ENCODE peak calls at places on chromosomes 4 and X, in six cellular contexts. P is progenitor cell of endocrine pancreas, V is spleen, B is WTC11, S is AG04450, D is gastrocnemius medialis. F is an unnamed sample.

GRCh38 chr4:145734576-145735329 is 54.8 kb downstream of the C4orf51 start:
- DNase-seq in P (no peak), V (no peak), D (peak), B (no peak), S (peak), F (no peak)

GRCh38 chrX:1281511-1281910 is 12.9 kb downstream of the CSF2RA start:
- DNase-seq in V (no peak), S (no peak), D (no peak), B (no peak), P (no peak), F (no peak)

GRCh38 chr4:104519588-104519987 is 24.9 kb upstream of the CXXC4 start:
- DNase-seq in D (no peak), P (no peak), V (no peak), B (no peak), S (no peak), F (no peak)

GRCh38 chr4:139642364-139642763 is 23.3 kb upstream of the MGST2 start:
- DNase-seq in B (no peak), D (no peak), V (no peak), P (no peak), S (no peak), F (no peak)

GRCh38 chr4:13162886-13163285 is 321.3 kb downstream of the RAB28 start:
- DNase-seq in S (no peak), B (no peak), V (no peak), P (no peak), D (no peak), F (no peak)

GRCh38 chr4:12729384-12729783 is 754.8 kb downstream of the RAB28 start:
- DNase-seq in V (no peak), D (no peak), B (no peak), S (no peak), P (no peak), F (no peak)

GRCh38 chr4:27716693-27717505 is 856.3 kb downstream of the STIM2 start:
- DNase-seq in V (no peak), P (no peak), D (no peak), B (no peak), S (no peak), F (no peak)

GRCh38 chr4:156790866-156791265 is 180.7 kb downstream of the PDGFC start:
- DNase-seq in V (no peak), S (no peak), P (no peak), B (no peak), D (no peak), F (no peak)

GRCh38 chr4:2596153-2596552 is 59.7 kb downstream of the FAM193A start:
- DNase-seq in B (no peak), D (peak), S (no peak), V (no peak), P (no peak), F (no peak)

GRCh38 chrX:85017721-85018120 is 14.0 kb downstream of the APOOL start:
- DNase-seq in S (no peak), B (no peak), D (no peak), V (no peak), P (no peak), F (no peak)

GRCh38 chr4:36043901-36044300 is 200.4 kb downstream of the ARAP2 start:
- DNase-seq in S (no peak), D (no peak), P (no peak), V (no peak), B (no peak), F (no peak)

GRCh38 chr4:76977113-76977512 is 27.6 kb downstream of the SEPTIN11 start:
- DNase-seq in P (no peak), D (no peak), V (no peak), S (no peak), B (no peak), F (no peak)

GRCh38 chr4:53644607-53645006 is 53.3 kb upstream of the LNX1 start:
- DNase-seq in B (no peak), V (no peak), D (no peak), P (no peak), S (no peak), F (no peak)

DNA sequence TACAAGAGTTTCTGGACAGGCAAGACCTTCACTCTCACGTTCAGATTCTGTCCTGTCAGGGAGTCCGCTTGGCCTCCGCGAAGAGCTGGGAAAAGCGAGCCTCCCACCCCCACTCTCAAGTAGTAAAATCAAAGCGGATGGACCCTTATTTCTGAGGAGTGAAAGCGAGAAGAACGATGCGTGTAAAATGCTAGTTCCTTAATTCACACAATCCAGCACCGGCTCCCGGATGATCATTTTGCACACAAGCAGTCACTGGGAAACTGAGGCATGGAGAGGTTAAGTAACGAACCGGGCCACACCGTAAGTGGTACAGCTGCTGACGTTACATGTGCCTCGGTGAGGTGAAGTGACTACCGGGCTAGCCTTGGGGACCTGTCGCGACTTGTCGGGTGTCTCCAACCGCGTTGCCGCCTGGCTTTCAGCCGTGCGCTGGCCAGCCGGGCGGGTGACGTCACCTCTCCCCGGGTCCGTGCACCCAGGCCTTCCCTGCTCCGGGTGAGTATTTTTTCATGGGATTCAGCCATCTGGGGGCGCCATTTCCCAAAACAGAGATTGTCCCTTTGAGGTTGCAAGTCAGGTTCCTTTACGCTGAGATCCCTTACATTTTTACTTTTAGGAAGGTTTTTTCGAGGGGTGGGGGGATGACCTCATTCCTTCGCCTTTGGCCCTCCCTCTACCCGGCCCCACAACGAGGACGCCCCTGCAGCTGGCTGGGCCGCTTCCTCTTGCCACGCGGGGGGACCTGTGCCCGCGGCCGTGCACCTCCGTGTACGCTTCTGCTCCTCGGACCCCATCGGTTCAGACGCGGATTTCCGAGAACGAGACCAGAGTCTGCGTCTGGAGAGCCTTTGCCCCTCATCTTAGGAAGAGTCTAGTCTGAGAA is 3.4 kb upstream of the SFRP2 start:
- DNase-seq in D (peak), S (no peak), B (peak), V (no peak), P (peak), F (peak)
- TF ChIP-seq CTCF in D (no peak), S (no peak), B (peak), V (peak), P (peak), F (peak)

DNA sequence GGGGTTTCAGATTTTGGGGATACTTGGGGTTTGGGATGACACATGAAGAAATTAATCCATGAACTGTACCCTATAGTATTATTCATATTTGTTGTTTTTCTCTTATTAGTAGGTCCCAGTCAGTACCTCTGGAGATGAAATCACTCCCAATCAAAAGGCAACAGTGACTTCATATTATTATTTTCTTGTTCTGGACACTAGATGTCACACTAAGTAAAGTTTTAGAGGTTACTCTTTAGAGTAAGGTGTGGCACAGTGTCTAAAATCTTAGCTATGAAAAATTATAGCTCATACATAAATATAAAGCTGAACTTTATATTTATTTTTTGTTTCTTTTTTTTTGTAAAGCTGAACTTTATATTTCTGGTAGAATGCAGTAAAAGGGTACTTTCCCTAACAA is 35.1 kb downstream of the FAM114A1 start:
- DNase-seq in D (no peak), V (no peak), S (no peak), P (no peak), B (no peak), F (no peak)
- TF ChIP-seq CTCF in D (peak), V (peak), S (no peak), P (peak), B (no peak), F (peak)

GRCh38 chrX:136711147-136711546 is 63.2 kb downstream of the CD40LG start:
- DNase-seq in D (peak), B (peak), V (peak), P (no peak), S (no peak), F (no peak)
- TF ChIP-seq CTCF in D (peak), B (no peak), V (peak), P (no peak), S (peak), F (peak)

GRCh38 chr4:48772568-48772967 is 7.5 kb downstream of the FRYL start:
- DNase-seq in S (no peak), D (no peak), P (no peak), V (no peak), B (no peak), F (no peak)

GRCh38 chr4:48762408-48762807 is 17.7 kb downstream of the FRYL start:
- DNase-seq in D (no peak), S (no peak), P (no peak), V (no peak), B (no peak), F (no peak)

GRCh38 chr4:48767530-48767929 is 12.5 kb downstream of the FRYL start:
- DNase-seq in V (no peak), P (no peak), B (no peak), S (no peak), D (no peak), F (no peak)

GRCh38 chr4:48766393-48766792 is 13.7 kb downstream of the FRYL start:
- DNase-seq in B (no peak), P (no peak), D (no peak), V (no peak), S (no peak), F (no peak)

DNA sequence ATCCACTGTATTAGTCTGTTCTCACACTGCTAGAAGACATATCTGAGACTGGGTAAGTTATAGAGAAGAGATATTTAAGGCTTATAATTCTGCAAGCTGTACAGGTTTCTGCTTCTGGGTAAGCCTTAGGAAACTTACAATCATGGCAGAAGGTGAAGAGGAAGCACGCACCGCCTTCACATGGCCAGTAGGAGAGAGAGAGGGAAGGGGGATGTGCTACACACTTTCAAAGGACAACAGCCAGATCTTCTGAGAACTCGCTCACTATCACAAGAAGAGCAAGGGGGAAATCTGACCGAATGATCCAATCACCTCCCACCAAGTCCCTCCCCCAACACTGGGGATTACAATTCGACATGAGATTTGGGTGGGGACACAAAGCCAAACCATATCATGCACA is 13.0 kb downstream of the FRYL start:
- DNase-seq in V (no peak), D (no peak), B (no peak), P (no peak), S (no peak), F (no peak)
- TF ChIP-seq CTCF in V (no peak), D (no peak), B (peak), P (peak), S (no peak), F (peak)

GRCh38 chr4:78775278-78776030 is 696 bp upstream of the BMP2K start:
- DNase-seq in B (peak), P (peak), V (peak), D (peak), S (no peak), F (peak)

GRCh38 chr4:78776031-78776728 is at the start of gene BMP2K:
- DNase-seq in D (peak), P (peak), V (peak), S (no peak), B (peak), F (peak)

GRCh38 chr4:78777556-78777900 is 1.4 kb downstream of the BMP2K start:
- DNase-seq in S (no peak), B (no peak), D (no peak), P (no peak), V (no peak), F (no peak)

GRCh38 chr4:78778530-78778929 is 2.4 kb downstream of the BMP2K start:
- DNase-seq in P (no peak), S (no peak), B (no peak), D (no peak), V (no peak), F (no peak)

DNA sequence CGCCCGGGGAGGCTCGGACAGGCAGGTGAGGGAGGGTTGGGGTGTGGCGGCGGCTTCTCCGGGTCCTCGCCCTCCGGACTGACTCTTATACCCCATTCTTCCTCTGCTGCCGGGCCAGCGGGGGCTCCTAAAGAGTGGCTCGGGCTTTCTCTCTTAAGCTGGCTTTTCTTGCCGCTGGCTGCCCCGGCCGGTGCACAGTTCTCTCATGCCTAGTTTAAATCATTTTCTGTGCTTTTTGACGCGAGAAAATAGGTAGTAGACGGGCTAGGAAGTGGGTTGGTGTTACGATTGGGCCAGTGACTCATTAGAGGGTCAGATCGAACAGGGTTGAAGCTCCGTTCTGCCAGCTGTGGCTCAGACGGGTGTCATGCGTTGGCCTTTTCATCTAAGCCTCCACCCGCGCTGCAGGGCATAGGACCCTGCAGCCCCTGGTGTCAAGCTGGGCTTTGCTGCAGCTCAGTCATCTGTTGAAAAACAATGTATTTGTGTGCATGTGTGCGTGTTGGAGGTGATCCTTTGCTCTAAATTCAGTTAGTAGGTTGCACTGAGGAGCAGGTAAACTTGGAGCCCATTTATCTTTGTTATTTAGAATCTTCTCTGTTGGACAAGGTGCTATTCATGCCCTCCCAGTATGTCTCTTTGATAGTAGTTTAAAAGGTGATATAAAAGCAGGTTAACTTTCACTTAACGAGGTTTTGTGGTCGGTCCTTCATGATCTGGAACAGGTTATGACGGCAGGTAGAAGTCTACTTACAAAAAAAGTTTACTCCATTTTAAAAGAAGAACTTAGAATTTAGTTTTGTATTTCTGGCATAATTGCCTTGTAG is 792 bp downstream of the BMP2K start:
- DNase-seq in P (peak), D (peak), S (no peak), V (peak), B (peak), F (no peak)
- TF ChIP-seq CTCF in P (no peak), D (peak), S (no peak), V (no peak), B (no peak), F (no peak)

DNA sequence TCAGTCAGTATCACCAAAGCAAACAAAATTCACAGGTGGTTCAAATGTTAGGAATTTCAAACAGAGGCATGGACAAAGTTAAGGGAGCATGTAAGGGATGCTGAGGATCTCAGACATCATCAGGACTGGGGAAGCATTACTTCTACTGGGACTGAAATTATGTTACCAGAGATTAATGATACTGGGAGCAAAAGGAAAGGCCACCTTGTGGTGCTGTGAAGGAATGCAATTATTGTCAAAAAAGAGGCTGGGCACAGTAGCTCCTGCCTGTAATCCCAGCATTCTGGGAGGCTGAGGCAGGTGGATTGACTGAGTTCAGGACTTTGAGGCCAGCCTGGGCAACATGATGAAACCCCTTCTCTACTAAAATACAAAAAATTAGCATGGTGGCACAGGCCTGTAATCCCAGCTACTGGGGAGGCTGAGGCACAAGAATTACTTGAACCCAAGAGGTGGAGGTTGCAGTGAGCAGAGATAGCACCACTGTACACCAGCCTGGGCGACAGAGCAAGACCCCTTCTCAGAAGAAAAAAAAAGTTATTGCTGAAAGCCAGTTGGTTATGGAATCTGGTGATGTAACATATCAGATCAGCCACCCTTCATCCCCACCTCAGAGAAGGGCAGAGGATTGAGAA is 954.3 kb downstream of the PCDH7 start:
- DNase-seq in P (no peak), B (peak), S (no peak), V (no peak), D (no peak), F (no peak)
- TF ChIP-seq CTCF in P (peak), B (no peak), S (peak), V (peak), D (no peak), F (peak)

GRCh38 chr4:164931551-164932324 is 45.7 kb downstream of the TRIM61 start:
- DNase-seq in V (no peak), S (no peak), P (no peak), B (no peak), D (no peak), F (no peak)

GRCh38 chr4:164933244-164933643 is 44.2 kb downstream of the TRIM61 start:
- DNase-seq in B (no peak), D (no peak), V (no peak), S (no peak), P (no peak), F (no peak)

GRCh38 chr4:164930647-164931046 is 46.8 kb downstream of the TRIM61 start:
- DNase-seq in V (no peak), P (no peak), S (no peak), B (no peak), D (no peak), F (no peak)

GRCh38 chr4:164937576-164938270 is 39.7 kb downstream of the TRIM61 start:
- DNase-seq in S (no peak), B (peak), V (no peak), P (no peak), D (no peak), F (no peak)

DNA sequence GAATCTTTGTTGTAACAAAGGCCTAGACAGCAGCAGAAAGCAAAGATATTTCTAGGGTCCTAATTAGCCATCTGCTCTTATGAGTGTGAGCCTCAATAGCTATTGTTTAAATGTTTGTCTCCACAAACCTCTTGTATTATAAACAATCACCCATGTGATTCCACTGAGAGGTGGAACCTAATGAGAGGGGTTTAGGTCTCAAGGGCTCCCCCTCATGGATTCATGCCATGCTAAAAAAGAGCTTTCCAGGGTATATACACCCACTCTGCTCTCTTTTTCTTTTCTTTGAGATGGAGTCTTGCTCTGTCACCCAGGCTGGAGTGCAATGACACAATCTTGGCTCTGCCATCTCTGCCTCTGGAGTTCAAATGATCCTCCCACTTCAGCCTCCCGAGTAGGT is 42.1 kb downstream of the TRIM61 start:
- DNase-seq in V (no peak), B (peak), D (no peak), S (no peak), P (no peak), F (no peak)
- TF ChIP-seq CTCF in V (no peak), B (peak), D (no peak), S (no peak), P (peak), F (peak)

GRCh38 chr4:98626350-98626749 is 32.1 kb downstream of the TSPAN5 start:
- DNase-seq in V (no peak), B (peak), P (no peak), S (peak), D (no peak), F (no peak)
- TF ChIP-seq CTCF in V (no peak), B (no peak), P (no peak), S (peak), D (no peak), F (no peak)